ENCODE peak calls at places on chromosome 22, in eight cellular contexts. One of them, this sample, is unnamed.

GRCh38 chr22:42190274-42190673 is 59.7 kb upstream of the CYP2D6 start:
- DNase-seq in esophagus muscularis mucosa: no peak
- DNase-seq in CD8-positive, alpha-beta memory T cell: no peak
- DNase-seq in heart right ventricle: no peak
- DNase-seq in HL-60: no peak
- DNase-seq in tibial artery: no peak
- DNase-seq in colonic mucosa: no peak
- DNase-seq in right cardiac atrium: no peak
- DNase-seq in this sample: no peak

GRCh38 chr22:28268845-28269244 is 349.8 kb upstream of the PITPNB start:
- DNase-seq in heart right ventricle: peak
- DNase-seq in CD8-positive, alpha-beta memory T cell: no peak
- DNase-seq in esophagus muscularis mucosa: no peak
- DNase-seq in colonic mucosa: no peak
- DNase-seq in tibial artery: peak
- DNase-seq in HL-60: no peak
- DNase-seq in right cardiac atrium: no peak
- DNase-seq in this sample: no peak

GRCh38 chr22:48753752-48754517 is 1073.7 kb downstream of the BRD1 start:
- DNase-seq in heart right ventricle: no peak
- DNase-seq in HL-60: no peak
- DNase-seq in colonic mucosa: peak
- DNase-seq in tibial artery: peak
- DNase-seq in right cardiac atrium: no peak
- DNase-seq in esophagus muscularis mucosa: peak
- DNase-seq in CD8-positive, alpha-beta memory T cell: peak
- DNase-seq in this sample: no peak

GRCh38 chr22:25747245-25747944 is 5.4 kb downstream of the MYO18B start:
- DNase-seq in CD8-positive, alpha-beta memory T cell: no peak
- DNase-seq in heart right ventricle: no peak
- DNase-seq in right cardiac atrium: no peak
- DNase-seq in HL-60: no peak
- DNase-seq in colonic mucosa: no peak
- DNase-seq in esophagus muscularis mucosa: no peak
- DNase-seq in tibial artery: peak
- DNase-seq in this sample: no peak

GRCh38 chr22:25002241-25002985 is 49.9 kb downstream of the KIAA1671 start:
- DNase-seq in tibial artery: no peak
- DNase-seq in colonic mucosa: no peak
- DNase-seq in heart right ventricle: no peak
- DNase-seq in right cardiac atrium: no peak
- DNase-seq in CD8-positive, alpha-beta memory T cell: no peak
- DNase-seq in HL-60: no peak
- DNase-seq in esophagus muscularis mucosa: no peak
- DNase-seq in this sample: no peak

GRCh38 chr22:41974691-41975290 is 5.5 kb downstream of the SEPTIN3 start:
- DNase-seq in HL-60: no peak
- DNase-seq in esophagus muscularis mucosa: no peak
- DNase-seq in colonic mucosa: no peak
- DNase-seq in heart right ventricle: no peak
- DNase-seq in CD8-positive, alpha-beta memory T cell: no peak
- DNase-seq in tibial artery: no peak
- DNase-seq in right cardiac atrium: no peak
- DNase-seq in this sample: no peak

GRCh38 chr22:40400173-40400572 is 29.8 kb downstream of the SGSM3 start:
- DNase-seq in right cardiac atrium: peak
- DNase-seq in CD8-positive, alpha-beta memory T cell: peak
- DNase-seq in colonic mucosa: no peak
- DNase-seq in HL-60: peak
- DNase-seq in tibial artery: no peak
- DNase-seq in heart right ventricle: no peak
- DNase-seq in esophagus muscularis mucosa: no peak
- DNase-seq in this sample: no peak

GRCh38 chr22:42856179-42856864 is 751 bp downstream of the ARFGAP3 start:
- DNase-seq in heart right ventricle: peak
- DNase-seq in HL-60: peak
- DNase-seq in tibial artery: peak
- DNase-seq in right cardiac atrium: peak
- DNase-seq in colonic mucosa: peak
- DNase-seq in esophagus muscularis mucosa: no peak
- DNase-seq in CD8-positive, alpha-beta memory T cell: peak
- DNase-seq in this sample: no peak

GRCh38 chr22:35170716-35171697 is 86.3 kb upstream of the HMGXB4 start:
- DNase-seq in right cardiac atrium: no peak
- DNase-seq in CD8-positive, alpha-beta memory T cell: no peak
- DNase-seq in tibial artery: no peak
- DNase-seq in heart right ventricle: no peak
- DNase-seq in colonic mucosa: no peak
- DNase-seq in esophagus muscularis mucosa: peak
- DNase-seq in HL-60: no peak
- DNase-seq in this sample: no peak

GRCh38 chr22:31378123-31378522 is 21.3 kb upstream of the DRG1 start:
- DNase-seq in HL-60: no peak
- DNase-seq in esophagus muscularis mucosa: no peak
- DNase-seq in heart right ventricle: peak
- DNase-seq in right cardiac atrium: no peak
- DNase-seq in colonic mucosa: no peak
- DNase-seq in tibial artery: no peak
- DNase-seq in CD8-positive, alpha-beta memory T cell: no peak
- DNase-seq in this sample: no peak

GRCh38 chr22:39579909-39580571 is 9.5 kb downstream of the CACNA1I start:
- DNase-seq in esophagus muscularis mucosa: no peak
- DNase-seq in right cardiac atrium: no peak
- DNase-seq in colonic mucosa: no peak
- DNase-seq in CD8-positive, alpha-beta memory T cell: no peak
- DNase-seq in HL-60: no peak
- DNase-seq in heart right ventricle: no peak
- DNase-seq in tibial artery: no peak
- DNase-seq in this sample: no peak

GRCh38 chr22:48371391-48371790 is 1456.3 kb downstream of the BRD1 start:
- DNase-seq in HL-60: no peak
- DNase-seq in CD8-positive, alpha-beta memory T cell: no peak
- DNase-seq in right cardiac atrium: no peak
- DNase-seq in tibial artery: no peak
- DNase-seq in heart right ventricle: no peak
- DNase-seq in colonic mucosa: no peak
- DNase-seq in esophagus muscularis mucosa: no peak
- DNase-seq in this sample: no peak

GRCh38 chr22:36863281-36863680 is 2.5 kb downstream of the NCF4 start:
- DNase-seq in CD8-positive, alpha-beta memory T cell: no peak
- DNase-seq in esophagus muscularis mucosa: no peak
- DNase-seq in right cardiac atrium: no peak
- DNase-seq in tibial artery: no peak
- DNase-seq in colonic mucosa: no peak
- DNase-seq in HL-60: no peak
- DNase-seq in heart right ventricle: no peak
- DNase-seq in this sample: no peak
- H3K27ac ChIP-seq in CD8-positive, alpha-beta memory T cell: no peak
- H3K27ac ChIP-seq in esophagus muscularis mucosa: no peak
- H3K27ac ChIP-seq in right cardiac atrium: no peak
- H3K27ac ChIP-seq in tibial artery: no peak
- H3K27ac ChIP-seq in colonic mucosa: no peak
- H3K27ac ChIP-seq in HL-60: peak
- H3K27ac ChIP-seq in heart right ventricle: no peak
- H3K27ac ChIP-seq in this sample: no peak

GRCh38 chr22:49956914-49957825 is 3.4 kb upstream of the PIM3 start:
- DNase-seq in HL-60: no peak
- DNase-seq in tibial artery: no peak
- DNase-seq in right cardiac atrium: peak
- DNase-seq in esophagus muscularis mucosa: no peak
- DNase-seq in colonic mucosa: no peak
- DNase-seq in heart right ventricle: no peak
- DNase-seq in CD8-positive, alpha-beta memory T cell: no peak
- DNase-seq in this sample: no peak
- H3K27ac ChIP-seq in HL-60: no peak
- H3K27ac ChIP-seq in tibial artery: no peak
- H3K27ac ChIP-seq in right cardiac atrium: no peak
- H3K27ac ChIP-seq in esophagus muscularis mucosa: no peak
- H3K27ac ChIP-seq in colonic mucosa: no peak
- H3K27ac ChIP-seq in heart right ventricle: no peak
- H3K27ac ChIP-seq in CD8-positive, alpha-beta memory T cell: no peak
- H3K27ac ChIP-seq in this sample: no peak

GRCh38 chr22:37781434-37782059 is 26.2 kb upstream of the GCAT start:
- DNase-seq in colonic mucosa: no peak
- DNase-seq in right cardiac atrium: no peak
- DNase-seq in heart right ventricle: no peak
- DNase-seq in tibial artery: no peak
- DNase-seq in HL-60: no peak
- DNase-seq in esophagus muscularis mucosa: no peak
- DNase-seq in CD8-positive, alpha-beta memory T cell: no peak
- DNase-seq in this sample: no peak
- H3K27ac ChIP-seq in colonic mucosa: no peak
- H3K27ac ChIP-seq in right cardiac atrium: no peak
- H3K27ac ChIP-seq in heart right ventricle: no peak
- H3K27ac ChIP-seq in tibial artery: no peak
- H3K27ac ChIP-seq in HL-60: no peak
- H3K27ac ChIP-seq in esophagus muscularis mucosa: no peak
- H3K27ac ChIP-seq in CD8-positive, alpha-beta memory T cell: no peak
- H3K27ac ChIP-seq in this sample: no peak

GRCh38 chr22:46626911-46627805 is 7.0 kb downstream of the GRAMD4 start:
- DNase-seq in esophagus muscularis mucosa: no peak
- DNase-seq in HL-60: no peak
- DNase-seq in colonic mucosa: no peak
- DNase-seq in right cardiac atrium: peak
- DNase-seq in heart right ventricle: no peak
- DNase-seq in CD8-positive, alpha-beta memory T cell: no peak
- DNase-seq in tibial artery: no peak
- DNase-seq in this sample: no peak
- H3K27ac ChIP-seq in esophagus muscularis mucosa: no peak
- H3K27ac ChIP-seq in HL-60: no peak
- H3K27ac ChIP-seq in colonic mucosa: no peak
- H3K27ac ChIP-seq in right cardiac atrium: no peak
- H3K27ac ChIP-seq in heart right ventricle: no peak
- H3K27ac ChIP-seq in CD8-positive, alpha-beta memory T cell: no peak
- H3K27ac ChIP-seq in tibial artery: no peak
- H3K27ac ChIP-seq in this sample: no peak

GRCh38 chr22:37896939-37897338 is 9.2 kb upstream of the MICALL1 start:
- DNase-seq in CD8-positive, alpha-beta memory T cell: no peak
- DNase-seq in esophagus muscularis mucosa: no peak
- DNase-seq in tibial artery: no peak
- DNase-seq in heart right ventricle: no peak
- DNase-seq in colonic mucosa: no peak
- DNase-seq in right cardiac atrium: no peak
- DNase-seq in HL-60: no peak
- DNase-seq in this sample: no peak
- H3K27ac ChIP-seq in CD8-positive, alpha-beta memory T cell: peak
- H3K27ac ChIP-seq in esophagus muscularis mucosa: peak
- H3K27ac ChIP-seq in tibial artery: peak
- H3K27ac ChIP-seq in heart right ventricle: peak
- H3K27ac ChIP-seq in colonic mucosa: peak
- H3K27ac ChIP-seq in right cardiac atrium: peak
- H3K27ac ChIP-seq in HL-60: no peak
- H3K27ac ChIP-seq in this sample: peak

This sample was measured in caudate nucleus.